ENCODE peak calls at places on chromosomes 16 and 17, in eight cellular contexts. One of them, this sample, is unnamed.

GRCh38 chr16:57118461-57119084 is 26.2 kb downstream of the CPNE2 start:
- DNase-seq in skeletal muscle cell: no peak
- DNase-seq in RCC 7860: no peak
- DNase-seq in HFFc6: no peak
- DNase-seq in stimulated activated CD4-positive, alpha-beta T cell treated with anti-CD3 and anti-CD28 coated beads, Interleukin-1b, Interleukin-23, amount 100 ng/mL, for 24 hours: no peak
- DNase-seq in cardiac fibroblast: no peak
- DNase-seq in posterior cingulate gyrus: no peak
- DNase-seq in stimulated activated effector memory CD8-positive, alpha-beta T cell treated with anti-CD3 and anti-CD28 coated beads, Interleukin-12 subunit alpha, Interleukin-12 subunit beta, amount 100 ng/mL, for 72 hours: no peak
- DNase-seq in this sample: no peak

GRCh38 chr16:24858219-24859041 is 12.7 kb downstream of the SLC5A11 start:
- DNase-seq in cardiac fibroblast: peak
- DNase-seq in posterior cingulate gyrus: peak
- DNase-seq in HFFc6: peak
- DNase-seq in stimulated activated effector memory CD8-positive, alpha-beta T cell treated with anti-CD3 and anti-CD28 coated beads, Interleukin-12 subunit alpha, Interleukin-12 subunit beta, amount 100 ng/mL, for 72 hours: peak
- DNase-seq in RCC 7860: peak
- DNase-seq in skeletal muscle cell: no peak
- DNase-seq in stimulated activated CD4-positive, alpha-beta T cell treated with anti-CD3 and anti-CD28 coated beads, Interleukin-1b, Interleukin-23, amount 100 ng/mL, for 24 hours: peak
- DNase-seq in this sample: peak

GRCh38 chr16:7285520-7285919 is 47.1 kb upstream of the RBFOX1 start:
- DNase-seq in HFFc6: no peak
- DNase-seq in stimulated activated effector memory CD8-positive, alpha-beta T cell treated with anti-CD3 and anti-CD28 coated beads, Interleukin-12 subunit alpha, Interleukin-12 subunit beta, amount 100 ng/mL, for 72 hours: no peak
- DNase-seq in RCC 7860: no peak
- DNase-seq in stimulated activated CD4-positive, alpha-beta T cell treated with anti-CD3 and anti-CD28 coated beads, Interleukin-1b, Interleukin-23, amount 100 ng/mL, for 24 hours: no peak
- DNase-seq in skeletal muscle cell: no peak
- DNase-seq in posterior cingulate gyrus: no peak
- DNase-seq in cardiac fibroblast: no peak
- DNase-seq in this sample: no peak

GRCh38 chr17:7523033-7523432 is 25.8 kb upstream of the TNFSF12 start:
- DNase-seq in RCC 7860: no peak
- DNase-seq in stimulated activated CD4-positive, alpha-beta T cell treated with anti-CD3 and anti-CD28 coated beads, Interleukin-1b, Interleukin-23, amount 100 ng/mL, for 24 hours: peak
- DNase-seq in posterior cingulate gyrus: no peak
- DNase-seq in HFFc6: peak
- DNase-seq in cardiac fibroblast: peak
- DNase-seq in stimulated activated effector memory CD8-positive, alpha-beta T cell treated with anti-CD3 and anti-CD28 coated beads, Interleukin-12 subunit alpha, Interleukin-12 subunit beta, amount 100 ng/mL, for 72 hours: peak
- DNase-seq in skeletal muscle cell: no peak
- DNase-seq in this sample: no peak

GRCh38 chr17:67017895-67018294 is 26.5 kb upstream of the CACNG1 start:
- DNase-seq in stimulated activated CD4-positive, alpha-beta T cell treated with anti-CD3 and anti-CD28 coated beads, Interleukin-1b, Interleukin-23, amount 100 ng/mL, for 24 hours: no peak
- DNase-seq in posterior cingulate gyrus: no peak
- DNase-seq in cardiac fibroblast: no peak
- DNase-seq in skeletal muscle cell: no peak
- DNase-seq in RCC 7860: no peak
- DNase-seq in stimulated activated effector memory CD8-positive, alpha-beta T cell treated with anti-CD3 and anti-CD28 coated beads, Interleukin-12 subunit alpha, Interleukin-12 subunit beta, amount 100 ng/mL, for 72 hours: no peak
- DNase-seq in HFFc6: no peak
- DNase-seq in this sample: no peak

GRCh38 chr16:67648764-67649407 is 3.9 kb downstream of the CARMIL2 start:
- DNase-seq in stimulated activated effector memory CD8-positive, alpha-beta T cell treated with anti-CD3 and anti-CD28 coated beads, Interleukin-12 subunit alpha, Interleukin-12 subunit beta, amount 100 ng/mL, for 72 hours: no peak
- DNase-seq in cardiac fibroblast: no peak
- DNase-seq in HFFc6: no peak
- DNase-seq in stimulated activated CD4-positive, alpha-beta T cell treated with anti-CD3 and anti-CD28 coated beads, Interleukin-1b, Interleukin-23, amount 100 ng/mL, for 24 hours: no peak
- DNase-seq in skeletal muscle cell: no peak
- DNase-seq in posterior cingulate gyrus: no peak
- DNase-seq in RCC 7860: no peak
- DNase-seq in this sample: no peak

GRCh38 chr17:76707985-76708807 is 2.6 kb downstream of the MXRA7 start:
- DNase-seq in RCC 7860: no peak
- DNase-seq in cardiac fibroblast: peak
- DNase-seq in stimulated activated effector memory CD8-positive, alpha-beta T cell treated with anti-CD3 and anti-CD28 coated beads, Interleukin-12 subunit alpha, Interleukin-12 subunit beta, amount 100 ng/mL, for 72 hours: no peak
- DNase-seq in HFFc6: no peak
- DNase-seq in posterior cingulate gyrus: peak
- DNase-seq in skeletal muscle cell: no peak
- DNase-seq in stimulated activated CD4-positive, alpha-beta T cell treated with anti-CD3 and anti-CD28 coated beads, Interleukin-1b, Interleukin-23, amount 100 ng/mL, for 24 hours: no peak
- DNase-seq in this sample: no peak

GRCh38 chr17:66975614-66976378 is 11.3 kb downstream of the CACNG4 start:
- DNase-seq in stimulated activated CD4-positive, alpha-beta T cell treated with anti-CD3 and anti-CD28 coated beads, Interleukin-1b, Interleukin-23, amount 100 ng/mL, for 24 hours: no peak
- DNase-seq in HFFc6: no peak
- DNase-seq in RCC 7860: no peak
- DNase-seq in posterior cingulate gyrus: no peak
- DNase-seq in skeletal muscle cell: no peak
- DNase-seq in stimulated activated effector memory CD8-positive, alpha-beta T cell treated with anti-CD3 and anti-CD28 coated beads, Interleukin-12 subunit alpha, Interleukin-12 subunit beta, amount 100 ng/mL, for 72 hours: no peak
- DNase-seq in cardiac fibroblast: no peak
- DNase-seq in this sample: no peak

GRCh38 chr16:54657709-54658102 is 273.0 kb upstream of the IRX5 start:
- DNase-seq in skeletal muscle cell: no peak
- DNase-seq in RCC 7860: no peak
- DNase-seq in HFFc6: no peak
- DNase-seq in cardiac fibroblast: no peak
- DNase-seq in posterior cingulate gyrus: no peak
- DNase-seq in stimulated activated effector memory CD8-positive, alpha-beta T cell treated with anti-CD3 and anti-CD28 coated beads, Interleukin-12 subunit alpha, Interleukin-12 subunit beta, amount 100 ng/mL, for 72 hours: no peak
- DNase-seq in stimulated activated CD4-positive, alpha-beta T cell treated with anti-CD3 and anti-CD28 coated beads, Interleukin-1b, Interleukin-23, amount 100 ng/mL, for 24 hours: no peak
- DNase-seq in this sample: no peak

GRCh38 chr16:65024649-65025243 is 97.1 kb downstream of the CDH11 start:
- DNase-seq in stimulated activated effector memory CD8-positive, alpha-beta T cell treated with anti-CD3 and anti-CD28 coated beads, Interleukin-12 subunit alpha, Interleukin-12 subunit beta, amount 100 ng/mL, for 72 hours: no peak
- DNase-seq in HFFc6: peak
- DNase-seq in stimulated activated CD4-positive, alpha-beta T cell treated with anti-CD3 and anti-CD28 coated beads, Interleukin-1b, Interleukin-23, amount 100 ng/mL, for 24 hours: no peak
- DNase-seq in RCC 7860: no peak
- DNase-seq in cardiac fibroblast: peak
- DNase-seq in posterior cingulate gyrus: no peak
- DNase-seq in skeletal muscle cell: no peak
- DNase-seq in this sample: no peak

GRCh38 chr17:47669060-47669459 is 19.3 kb downstream of the KPNB1 start:
- DNase-seq in RCC 7860: no peak
- DNase-seq in stimulated activated CD4-positive, alpha-beta T cell treated with anti-CD3 and anti-CD28 coated beads, Interleukin-1b, Interleukin-23, amount 100 ng/mL, for 24 hours: no peak
- DNase-seq in HFFc6: no peak
- DNase-seq in stimulated activated effector memory CD8-positive, alpha-beta T cell treated with anti-CD3 and anti-CD28 coated beads, Interleukin-12 subunit alpha, Interleukin-12 subunit beta, amount 100 ng/mL, for 72 hours: no peak
- DNase-seq in cardiac fibroblast: no peak
- DNase-seq in skeletal muscle cell: no peak
- DNase-seq in posterior cingulate gyrus: no peak
- DNase-seq in this sample: no peak

GRCh38 chr16:12971216-12971615 is 69.8 kb downstream of the SHISA9 start:
- DNase-seq in posterior cingulate gyrus: peak
- DNase-seq in RCC 7860: peak
- DNase-seq in skeletal muscle cell: peak
- DNase-seq in stimulated activated effector memory CD8-positive, alpha-beta T cell treated with anti-CD3 and anti-CD28 coated beads, Interleukin-12 subunit alpha, Interleukin-12 subunit beta, amount 100 ng/mL, for 72 hours: no peak
- DNase-seq in cardiac fibroblast: no peak
- DNase-seq in HFFc6: peak
- DNase-seq in stimulated activated CD4-positive, alpha-beta T cell treated with anti-CD3 and anti-CD28 coated beads, Interleukin-1b, Interleukin-23, amount 100 ng/mL, for 24 hours: no peak
- DNase-seq in this sample: no peak

GRCh38 chr16:12311887-12312286 is 335.4 kb downstream of the SNX29 start:
- DNase-seq in posterior cingulate gyrus: no peak
- DNase-seq in RCC 7860: no peak
- DNase-seq in skeletal muscle cell: no peak
- DNase-seq in HFFc6: no peak
- DNase-seq in stimulated activated CD4-positive, alpha-beta T cell treated with anti-CD3 and anti-CD28 coated beads, Interleukin-1b, Interleukin-23, amount 100 ng/mL, for 24 hours: no peak
- DNase-seq in stimulated activated effector memory CD8-positive, alpha-beta T cell treated with anti-CD3 and anti-CD28 coated beads, Interleukin-12 subunit alpha, Interleukin-12 subunit beta, amount 100 ng/mL, for 72 hours: no peak
- DNase-seq in cardiac fibroblast: no peak
- DNase-seq in this sample: no peak

GRCh38 chr17:18185391-18185790 is 1.8 kb downstream of the ALKBH5 start:
- DNase-seq in HFFc6: peak
- DNase-seq in posterior cingulate gyrus: no peak
- DNase-seq in skeletal muscle cell: no peak
- DNase-seq in stimulated activated effector memory CD8-positive, alpha-beta T cell treated with anti-CD3 and anti-CD28 coated beads, Interleukin-12 subunit alpha, Interleukin-12 subunit beta, amount 100 ng/mL, for 72 hours: no peak
- DNase-seq in stimulated activated CD4-positive, alpha-beta T cell treated with anti-CD3 and anti-CD28 coated beads, Interleukin-1b, Interleukin-23, amount 100 ng/mL, for 24 hours: no peak
- DNase-seq in RCC 7860: no peak
- DNase-seq in cardiac fibroblast: peak
- DNase-seq in this sample: no peak

GRCh38 chr17:74297941-74298340 is 23.9 kb downstream of the DNAI2 start:
- DNase-seq in stimulated activated CD4-positive, alpha-beta T cell treated with anti-CD3 and anti-CD28 coated beads, Interleukin-1b, Interleukin-23, amount 100 ng/mL, for 24 hours: peak
- DNase-seq in HFFc6: no peak
- DNase-seq in posterior cingulate gyrus: no peak
- DNase-seq in stimulated activated effector memory CD8-positive, alpha-beta T cell treated with anti-CD3 and anti-CD28 coated beads, Interleukin-12 subunit alpha, Interleukin-12 subunit beta, amount 100 ng/mL, for 72 hours: peak
- DNase-seq in RCC 7860: peak
- DNase-seq in cardiac fibroblast: no peak
- DNase-seq in skeletal muscle cell: no peak
- DNase-seq in this sample: no peak

GRCh38 chr16:14186007-14186953 is 115.2 kb downstream of the MRTFB start:
- DNase-seq in skeletal muscle cell: peak
- DNase-seq in stimulated activated CD4-positive, alpha-beta T cell treated with anti-CD3 and anti-CD28 coated beads, Interleukin-1b, Interleukin-23, amount 100 ng/mL, for 24 hours: no peak
- DNase-seq in HFFc6: peak
- DNase-seq in posterior cingulate gyrus: peak
- DNase-seq in stimulated activated effector memory CD8-positive, alpha-beta T cell treated with anti-CD3 and anti-CD28 coated beads, Interleukin-12 subunit alpha, Interleukin-12 subunit beta, amount 100 ng/mL, for 72 hours: no peak
- DNase-seq in cardiac fibroblast: peak
- DNase-seq in RCC 7860: peak
- DNase-seq in this sample: no peak

GRCh38 chr16:81671738-81672597 is 107.1 kb upstream of the PLCG2 start:
- DNase-seq in stimulated activated CD4-positive, alpha-beta T cell treated with anti-CD3 and anti-CD28 coated beads, Interleukin-1b, Interleukin-23, amount 100 ng/mL, for 24 hours: no peak
- DNase-seq in cardiac fibroblast: no peak
- DNase-seq in skeletal muscle cell: no peak
- DNase-seq in HFFc6: no peak
- DNase-seq in stimulated activated effector memory CD8-positive, alpha-beta T cell treated with anti-CD3 and anti-CD28 coated beads, Interleukin-12 subunit alpha, Interleukin-12 subunit beta, amount 100 ng/mL, for 72 hours: no peak
- DNase-seq in RCC 7860: no peak
- DNase-seq in posterior cingulate gyrus: no peak
- DNase-seq in this sample: no peak

GRCh38 chr16:67672739-67673662 is 6.4 kb downstream of the C16orf86 start:
- DNase-seq in HFFc6: peak
- DNase-seq in RCC 7860: peak
- DNase-seq in stimulated activated CD4-positive, alpha-beta T cell treated with anti-CD3 and anti-CD28 coated beads, Interleukin-1b, Interleukin-23, amount 100 ng/mL, for 24 hours: no peak
- DNase-seq in stimulated activated effector memory CD8-positive, alpha-beta T cell treated with anti-CD3 and anti-CD28 coated beads, Interleukin-12 subunit alpha, Interleukin-12 subunit beta, amount 100 ng/mL, for 72 hours: no peak
- DNase-seq in skeletal muscle cell: peak
- DNase-seq in cardiac fibroblast: peak
- DNase-seq in posterior cingulate gyrus: peak
- DNase-seq in this sample: no peak

GRCh38 chr17:28887871-28888471 is 9.6 kb downstream of the FLOT2 start:
- DNase-seq in skeletal muscle cell: no peak
- DNase-seq in stimulated activated CD4-positive, alpha-beta T cell treated with anti-CD3 and anti-CD28 coated beads, Interleukin-1b, Interleukin-23, amount 100 ng/mL, for 24 hours: no peak
- DNase-seq in stimulated activated effector memory CD8-positive, alpha-beta T cell treated with anti-CD3 and anti-CD28 coated beads, Interleukin-12 subunit alpha, Interleukin-12 subunit beta, amount 100 ng/mL, for 72 hours: no peak
- DNase-seq in HFFc6: no peak
- DNase-seq in cardiac fibroblast: no peak
- DNase-seq in RCC 7860: no peak
- DNase-seq in posterior cingulate gyrus: no peak
- DNase-seq in this sample: no peak